ENCODE peak calls at places on chromosomes 11 and 22, in four cellular contexts. O, Z, S and I are unnamed samples.

GRCh38 chr22:43901976-43902643 is 10.3 kb upstream of the PNPLA5 start:
- DNase-seq in O (peak), Z (peak), S (no peak), I (no peak)

GRCh38 chr11:118953265-118953664 is 2.8 kb upstream of the UPK2 start:
- DNase-seq in O (peak), Z (peak), S (peak), I (no peak)

GRCh38 chr11:48052183-48053040 is 72.1 kb downstream of the PTPRJ start:
- DNase-seq in O (peak), Z (peak), S (peak), I (peak)

GRCh38 chr11:85737738-85738137 is 51.7 kb upstream of the CCDC89 start:
- DNase-seq in O (peak), Z (no peak), S (no peak), I (no peak)

GRCh38 chr11:120424970-120425332 is 86.6 kb upstream of the GRIK4 start:
- DNase-seq in O (no peak), Z (no peak), S (no peak), I (no peak)

GRCh38 chr11:1836011-1836945 is 1.5 kb downstream of the SYT8 start:
- DNase-seq in O (no peak), Z (no peak), S (no peak), I (no peak)

GRCh38 chr22:49906799-49907290 is 11.4 kb downstream of the ALG12 start:
- DNase-seq in O (no peak), Z (no peak), S (no peak), I (no peak)

GRCh38 chr22:24516301-24516737 is 21.2 kb downstream of the UPB1 start:
- DNase-seq in O (peak), Z (peak), S (peak), I (no peak)

GRCh38 chr11:74460481-74461154 is 6.7 kb downstream of the KCNE3 start:
- DNase-seq in O (no peak), Z (peak), S (no peak), I (no peak)

GRCh38 chr22:50583294-50583865 is 731 bp upstream of the CHKB start:
- DNase-seq in O (peak), Z (no peak), S (no peak), I (no peak)

GRCh38 chr22:38956551-38956950 is 858 bp upstream of the APOBEC3A start:
- DNase-seq in O (no peak), Z (no peak), S (no peak), I (no peak)

GRCh38 chr22:28442264-28442950 is 237.2 kb downstream of the TTC28 start:
- DNase-seq in O (peak), Z (peak), S (peak), I (peak)

GRCh38 chr11:65743928-65744698 is 23.5 kb upstream of the RNASEH2C start:
- DNase-seq in O (peak), Z (no peak), S (peak), I (no peak)

GRCh38 chr11:69840371-69841169 is 21.4 kb upstream of the FGF3 start:
- DNase-seq in O (no peak), Z (no peak), S (peak), I (peak)

GRCh38 chr22:19819911-19820879 is 34.5 kb downstream of the GNB1L start:
- DNase-seq in O (no peak), Z (no peak), S (peak), I (peak)

GRCh38 chr11:3020011-3020410 is 27.9 kb upstream of the NAP1L4 start:
- DNase-seq in O (no peak), Z (no peak), S (no peak), I (no peak)

GRCh38 chr11:121366970-121367369 is 74.4 kb downstream of the SC5D start:
- DNase-seq in O (no peak), Z (no peak), S (no peak), I (no peak)

GRCh38 chr22:46055176-46055850 is 78.4 kb upstream of the WNT7B start:
- DNase-seq in O (no peak), Z (no peak), S (no peak), I (no peak)

GRCh38 chr11:67663515-67664212 is 10.8 kb downstream of the ALDH3B2 start:
- DNase-seq in O (no peak), Z (no peak), S (no peak), I (no peak)

GRCh38 chr11:117179048-117179999 is 781 bp downstream of the SIDT2 start:
- DNase-seq in O (peak), Z (no peak), S (peak), I (no peak)

GRCh38 chr22:38246692-38247091 is 26.1 kb downstream of the TMEM184B start:
- DNase-seq in O (no peak), Z (no peak), S (no peak), I (no peak)

GRCh38 chr11:108669711-108670110 is 4.8 kb downstream of the DDX10 start:
- DNase-seq in O (peak), Z (no peak), S (no peak), I (no peak)

GRCh38 chr11:27409060-27409459 is 46.0 kb upstream of the CCDC34 start:
- DNase-seq in O (no peak), Z (no peak), S (no peak), I (no peak)

DNA sequence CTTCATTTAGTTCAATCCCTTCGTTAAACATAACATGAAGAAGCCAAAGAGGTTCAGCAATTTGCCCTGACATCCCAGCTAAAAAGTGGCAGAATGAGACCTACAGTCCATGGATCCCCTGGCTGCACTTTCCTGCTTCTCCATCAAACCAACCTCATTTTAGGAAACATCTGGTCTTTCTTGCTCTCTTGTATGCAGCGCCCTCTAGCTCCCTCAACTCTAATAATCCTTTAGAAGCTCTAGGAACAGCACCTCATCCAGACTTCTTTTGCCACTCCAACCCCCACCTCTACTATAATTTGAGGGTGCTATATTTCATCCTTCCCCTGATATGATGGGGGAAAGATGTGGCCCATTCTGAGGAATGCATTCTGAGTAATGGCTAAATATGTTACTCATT is 7.4 kb downstream of the CNTF start:
- DNase-seq in O (peak), Z (peak), S (peak), I (no peak)
- H2AK5ac ChIP-seq in O (no peak), Z (peak), S (no peak), I (no peak)

GRCh38 chr11:18081551-18081950 is 24.3 kb downstream of the SAAL1 start:
- DNase-seq in O (no peak), Z (no peak), S (no peak), I (no peak)
- H4K5ac ChIP-seq in O (no peak), Z (no peak), S (no peak), I (no peak)

DNA sequence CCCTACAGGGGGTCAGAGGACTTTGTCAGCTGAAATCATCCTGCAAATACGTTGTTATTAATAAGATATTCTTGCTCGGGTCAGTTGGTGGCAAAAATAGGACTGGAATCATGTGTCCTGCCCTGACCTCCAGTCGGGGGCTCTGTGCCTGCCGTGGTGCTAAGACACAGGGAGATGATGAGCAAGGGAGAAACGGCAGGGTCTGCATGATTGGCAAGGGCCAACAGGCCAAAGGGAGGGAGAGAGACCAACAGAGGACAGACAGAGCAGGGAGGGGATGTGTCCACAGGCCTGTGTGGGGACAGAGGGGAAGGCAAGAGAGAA is 10.4 kb upstream of the TSKU start:
- DNase-seq in O (no peak), Z (no peak), S (no peak), I (no peak)
- H2AK5ac ChIP-seq in O (peak), Z (peak), S (no peak), I (no peak)

GRCh38 chr11:94844031-94844430 is 75.9 kb downstream of the AMOTL1 start:
- DNase-seq in O (no peak), Z (no peak), S (no peak), I (no peak)
- H4K5ac ChIP-seq in O (no peak), Z (peak), S (no peak), I (no peak)